ENCODE peak calls at places on chromosomes 16 and 17, in nine cellular contexts. Z is Calu3, I is B cell, N is esophagus squamous epithelium, U is type B pancreatic cell, P is A549, L is brain microvascular endothelial cell, T is suprapubic skin, S is neural crest cell. C is an unnamed sample.

GRCh38 chr17:61403846-61404701 is 4.4 kb downstream of the TBX2 start:
- DNase-seq in Z (no peak), I (peak; percentile 38), N (no peak), U (no peak), P (no peak), L (peak; percentile 36), T (no peak), S (no peak), C (peak; percentile 37)

GRCh38 chr17:65394811-65395472 is 166.5 kb downstream of the AXIN2 start:
- DNase-seq in Z (no peak), I (no peak), N (no peak), U (no peak), P (no peak), L (no peak), T (no peak), S (no peak), C (no peak)

GRCh38 chr16:27286446-27286845 is 17.9 kb upstream of the NSMCE1 start:
- DNase-seq in Z (peak; percentile 57), I (no peak), N (no peak), U (no peak), P (peak; percentile 55), L (peak; percentile 93), T (no peak), S (no peak), C (no peak)

GRCh38 chr17:10196936-10197335 is 1.5 kb downstream of the GAS7 start:
- DNase-seq in Z (no peak), I (no peak), N (no peak), U (no peak), P (no peak), L (no peak), T (no peak), S (no peak), C (no peak)

GRCh38 chr17:6757747-6758146 is 1.9 kb downstream of the XAF1 start:
- DNase-seq in Z (no peak), I (no peak), N (no peak), U (no peak), P (no peak), L (no peak), T (no peak), S (no peak), C (no peak)

GRCh38 chr17:41338961-41339485 is 11.6 kb downstream of the KRT33A start:
- DNase-seq in Z (no peak), I (no peak), N (no peak), U (no peak), P (no peak), L (no peak), T (no peak), S (no peak), C (no peak)

GRCh38 chr17:8016632-8017424 is 14.4 kb downstream of the GUCY2D start:
- DNase-seq in Z (peak; percentile 12), I (peak; percentile 47), N (no peak), U (no peak), P (peak; percentile 62), L (peak; percentile 12), T (peak; percentile 83), S (peak; percentile 62), C (peak; percentile 69)

GRCh38 chr17:12773153-12773552 is 16.1 kb upstream of the ARHGAP44 start:
- DNase-seq in Z (no peak), I (no peak), N (no peak), U (no peak), P (no peak), L (no peak), T (no peak), S (no peak), C (no peak)

GRCh38 chr17:78557598-78558039 is 19.6 kb downstream of the DNAH17 start:
- DNase-seq in Z (no peak), I (no peak), N (no peak), U (no peak), P (peak; percentile 51), L (peak; percentile 43), T (no peak), S (no peak), C (no peak)

GRCh38 chr17:77769215-77769614 is 189.3 kb upstream of the TNRC6C start:
- DNase-seq in Z (no peak), I (no peak), N (no peak), U (no peak), P (no peak), L (no peak), T (no peak), S (no peak), C (no peak)

GRCh38 chr16:71626018-71626857 is at the start of gene MARVELD3:
- DNase-seq in Z (peak; percentile 99), I (peak; percentile 46), N (no peak), U (peak; percentile 90), P (peak; percentile 17), L (no peak), T (no peak), S (no peak), C (peak; percentile 26)

GRCh38 chr16:67169642-67170167 is 633 bp upstream of the NOL3 start:
- DNase-seq in Z (peak; percentile 41), I (no peak), N (no peak), U (no peak), P (no peak), L (no peak), T (no peak), S (peak; percentile 86), C (peak; percentile 87)

GRCh38 chr17:40443196-40443987 is at the start of gene IGFBP4:
- DNase-seq in Z (peak; percentile 100), I (peak; percentile 84), N (no peak), U (peak; percentile 83), P (peak; percentile 88), L (no peak), T (peak; percentile 92), S (peak; percentile 75), C (peak; percentile 83)

GRCh38 chr16:67419931-67420330 is 3.7 kb upstream of the ZDHHC1 start:
- DNase-seq in Z (no peak), I (no peak), N (no peak), U (no peak), P (no peak), L (no peak), T (no peak), S (no peak), C (no peak)

GRCh38 chr17:63171428-63172205 is 205.6 kb downstream of the TANC2 start:
- DNase-seq in Z (no peak), I (no peak), N (no peak), U (no peak), P (no peak), L (no peak), T (no peak), S (no peak), C (no peak)

DNA sequence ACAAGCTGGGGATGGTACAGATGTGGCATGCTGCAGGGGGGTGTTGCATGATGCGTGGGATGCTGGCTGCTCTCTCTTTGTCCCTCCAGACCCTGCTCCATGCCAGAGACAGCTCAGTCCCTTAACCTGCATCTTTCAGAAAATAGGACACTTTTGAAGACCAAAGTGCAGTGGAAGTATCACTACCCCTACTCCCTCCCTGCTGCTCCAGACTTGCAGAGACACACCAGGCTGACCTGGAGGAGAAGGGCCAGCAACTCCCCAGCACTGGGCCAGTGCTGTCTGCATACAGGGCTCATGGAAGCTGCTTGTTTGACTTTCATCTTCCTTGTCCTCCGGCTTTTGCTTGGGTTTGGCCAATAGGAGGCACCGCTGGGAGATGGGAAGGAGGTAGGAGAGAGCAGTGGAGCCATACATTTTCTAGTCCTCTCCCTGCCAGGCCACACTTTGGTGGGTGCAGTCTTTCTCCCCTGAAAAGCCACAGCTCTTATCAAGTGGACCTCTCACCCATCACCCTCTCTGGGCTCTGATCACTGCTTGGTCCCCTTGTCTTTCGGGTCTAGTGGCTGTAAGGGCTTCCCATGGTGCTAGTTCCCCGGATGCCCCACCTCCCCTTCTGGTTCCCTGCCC is 46.1 kb upstream of the NKD1 start:
- DNase-seq in Z (no peak), I (no peak), N (no peak), U (peak; percentile 36), P (no peak), L (no peak), T (no peak), S (no peak), C (no peak)
- TF ChIP-seq CTCF in Z (no peak), I (no peak), N (no peak), U (no peak), P (no peak), L (no peak), T (no peak), S (no peak), C (no peak)

GRCh38 chr17:4980644-4981216 is 6.7 kb downstream of the CAMTA2 start:
- DNase-seq in Z (peak; percentile 43), I (peak; percentile 64), N (no peak), U (no peak), P (peak; percentile 73), L (peak; percentile 31), T (no peak), S (peak; percentile 64), C (no peak)
- TF ChIP-seq CTCF in Z (peak; percentile 46), I (peak; percentile 77), N (peak; percentile 57), U (peak; percentile 84), P (peak; percentile 73), L (peak; percentile 71), T (peak; percentile 57), S (peak; percentile 77), C (peak; percentile 87)

GRCh38 chr16:54955757-54956156 is 25.1 kb downstream of the IRX5 start:
- DNase-seq in Z (no peak), I (no peak), N (no peak), U (no peak), P (no peak), L (no peak), T (no peak), S (no peak), C (no peak)

GRCh38 chr16:54954220-54954619 is 23.6 kb downstream of the IRX5 start:
- DNase-seq in Z (no peak), I (no peak), N (no peak), U (no peak), P (no peak), L (no peak), T (no peak), S (no peak), C (no peak)

GRCh38 chr16:54952195-54952594 is 21.5 kb downstream of the IRX5 start:
- DNase-seq in Z (no peak), I (no peak), N (no peak), U (no peak), P (no peak), L (no peak), T (no peak), S (no peak), C (no peak)

GRCh38 chr16:54962045-54962444 is 31.4 kb downstream of the IRX5 start:
- DNase-seq in Z (no peak), I (no peak), N (no peak), U (no peak), P (no peak), L (no peak), T (no peak), S (no peak), C (no peak)

GRCh38 chr16:54957403-54957802 is 26.7 kb downstream of the IRX5 start:
- DNase-seq in Z (peak; percentile 81), I (no peak), N (no peak), U (no peak), P (peak; percentile 38), L (no peak), T (no peak), S (no peak), C (no peak)
- TF ChIP-seq CTCF in Z (peak; percentile 84), I (no peak), N (no peak), U (peak; percentile 71), P (peak; percentile 56), L (peak; percentile 58), T (no peak), S (peak; percentile 65), C (peak; percentile 55)

GRCh38 chr16:64012166-64012565 is 1109.7 kb downstream of the CDH11 start:
- DNase-seq in Z (no peak), I (no peak), N (no peak), U (no peak), P (no peak), L (no peak), T (no peak), S (no peak), C (no peak)

GRCh38 chr16:64011650-64012049 is 1110.2 kb downstream of the CDH11 start:
- DNase-seq in Z (no peak), I (no peak), N (no peak), U (no peak), P (no peak), L (no peak), T (no peak), S (no peak), C (no peak)

GRCh38 chr16:64008131-64008530 is 1113.7 kb downstream of the CDH11 start:
- DNase-seq in Z (no peak), I (no peak), N (no peak), U (no peak), P (no peak), L (no peak), T (no peak), S (no peak), C (no peak)
- TF ChIP-seq CTCF in Z (no peak), I (no peak), N (no peak), U (no peak), P (no peak), L (no peak), T (no peak), S (no peak), C (no peak)